ENCODE peak calls at places on chromosomes 5 and 9, in seven cellular contexts. K is left cardiac atrium, B is HCEC 1CT, C is BJ, A is NCI-H2081 treated with DMSO at 0.1 percent for 48 hours, I is foreskin fibroblast, E is T follicular helper cell. P is an unnamed sample.

GRCh38 chr9:137422668-137423000 is 328 bp downstream of the EXD3 start:
- DNase-seq in E (no peak), K (peak; percentile 45), C (no peak), B (peak; percentile 26), A (no peak), I (no peak), P (peak; percentile 88)

GRCh38 chr5:71013575-71013974 is 11.6 kb downstream of the NAIP start:
- DNase-seq in C (no peak), I (no peak), K (no peak), E (no peak), A (no peak), B (no peak), P (no peak)

GRCh38 chr5:120874463-120874862 is 410.4 kb downstream of the PRR16 start:
- DNase-seq in B (no peak), I (no peak), K (no peak), C (no peak), E (no peak), A (no peak), P (no peak)

GRCh38 chr5:160133918-160134304 is 14.7 kb upstream of the PWWP2A start:
- DNase-seq in B (no peak), C (no peak), A (no peak), I (no peak), E (no peak), K (no peak), P (no peak)

GRCh38 chr9:79611091-79611614 is 39.4 kb downstream of the TLE4 start:
- DNase-seq in E (no peak), A (no peak), K (no peak), B (peak; percentile 97), I (peak; percentile 93), C (peak; percentile 98), P (no peak)

GRCh38 chr5:56685503-56686217 is 129.7 kb upstream of the MAP3K1 start:
- DNase-seq in E (no peak), A (no peak), K (no peak), B (no peak), I (no peak), C (no peak), P (no peak)

GRCh38 chr9:71854811-71855210 is 56.2 kb downstream of the ABHD17B start:
- DNase-seq in K (no peak), I (no peak), B (no peak), E (no peak), A (no peak), C (no peak), P (no peak)

GRCh38 chr5:88226881-88227450 is 41.7 kb downstream of the TMEM161B start:
- DNase-seq in A (no peak), C (no peak), B (no peak), E (no peak), I (no peak), K (no peak), P (no peak)

GRCh38 chr9:99345936-99346335 is 123.9 kb downstream of the SEC61B start:
- DNase-seq in I (peak; percentile 67), C (no peak), A (no peak), B (peak; percentile 79), K (no peak), E (no peak), P (no peak)

GRCh38 chr9:84846501-84847323 is 177.2 kb downstream of the NTRK2 start:
- DNase-seq in I (no peak), E (no peak), C (no peak), K (no peak), A (no peak), B (no peak), P (no peak)

GRCh38 chr9:2260401-2261306 is 245.5 kb downstream of the SMARCA2 start:
- DNase-seq in K (no peak), I (peak; percentile 40), C (no peak), A (no peak), B (peak; percentile 40), E (no peak), P (no peak)

GRCh38 chr9:114505187-114506081 is at the start of gene WHRN:
- DNase-seq in B (peak; percentile 88), E (peak; percentile 93), C (no peak), A (peak; percentile 66), I (peak; percentile 64), K (peak; percentile 95), P (peak; percentile 97)

GRCh38 chr9:89544280-89544664 is 46.4 kb upstream of the SEMA4D start:
- DNase-seq in E (no peak), B (no peak), K (no peak), A (no peak), I (no peak), C (no peak), P (no peak)

GRCh38 chr9:131727184-131727785 is 12.6 kb downstream of the RAPGEF1 start:
- DNase-seq in K (no peak), A (no peak), I (no peak), E (no peak), C (no peak), B (peak; percentile 24), P (peak; percentile 41)

GRCh38 chr5:126805108-126805507 is 28.2 kb downstream of the LMNB1 start:
- DNase-seq in K (no peak), C (no peak), E (no peak), B (peak; percentile 62), A (no peak), I (peak; percentile 34), P (no peak)

GRCh38 chr5:61342066-61342465 is 10.0 kb downstream of the ZSWIM6 start:
- DNase-seq in B (peak; percentile 84), I (peak; percentile 81), K (no peak), A (no peak), E (no peak), C (peak; percentile 47), P (no peak)

GRCh38 chr5:141954193-141954592 is 3.8 kb downstream of the PCDH12 start:
- DNase-seq in E (no peak), A (no peak), C (no peak), B (no peak), K (no peak), I (no peak), P (no peak)